ENCODE peak calls at places on chromosomes 7 and 10, in four cellular contexts. X, F, R and P are unnamed samples.

GRCh38 chr10:8543361-8544056 is 489.0 kb downstream of the GATA3 start:
- DNase-seq in F (no peak), R (peak), X (no peak), P (no peak)

GRCh38 chr10:91024541-91024940 is 103.7 kb upstream of the ANKRD1 start:
- DNase-seq in R (no peak), F (no peak), X (no peak), P (no peak)

GRCh38 chr7:92880212-92881090 is 44.1 kb upstream of the CDK6 start:
- DNase-seq in X (peak), F (peak), R (peak), P (no peak)

GRCh38 chr7:18958627-18959026 is 158.8 kb downstream of the TWIST1 start:
- DNase-seq in R (no peak), X (no peak), F (no peak), P (no peak)

GRCh38 chr7:137670521-137671064 is 176.2 kb downstream of the DGKI start:
- DNase-seq in R (no peak), F (no peak), X (no peak), P (no peak)

GRCh38 chr10:124063736-124064135 is 29.7 kb downstream of the CHST15 start:
- DNase-seq in F (no peak), R (no peak), X (peak), P (no peak)

GRCh38 chr10:43653746-43654145 is 5.1 kb upstream of the ZNF32 start:
- DNase-seq in F (no peak), R (no peak), X (no peak), P (no peak)

GRCh38 chr7:117871778-117872538 is 1.3 kb downstream of the CTTNBP2 start:
- DNase-seq in R (peak), X (no peak), F (peak), P (no peak)

GRCh38 chr10:50552771-50553535 is 70.8 kb downstream of the SGMS1 start:
- DNase-seq in X (peak), R (peak), F (no peak), P (no peak)

GRCh38 chr10:97540669-97541500 is 31.7 kb upstream of the ANKRD2 start:
- DNase-seq in F (no peak), X (no peak), R (no peak), P (no peak)

GRCh38 chr10:97546441-97547340 is 25.9 kb upstream of the ANKRD2 start:
- DNase-seq in X (no peak), F (no peak), R (no peak), P (no peak)

GRCh38 chr10:97542169-97543024 is 30.2 kb upstream of the ANKRD2 start:
- DNase-seq in X (no peak), F (no peak), R (peak), P (no peak)

GRCh38 chr10:97539523-97540200 is 32.9 kb upstream of the ANKRD2 start:
- DNase-seq in X (no peak), F (no peak), R (no peak), P (no peak)

GRCh38 chr10:97543025-97543546 is 29.5 kb upstream of the ANKRD2 start:
- DNase-seq in F (no peak), R (peak), X (no peak), P (peak)
- H3K4me3 ChIP-seq in F (no peak), R (no peak), X (no peak), P (no peak)

GRCh38 chr7:151665363-151665762 is 145.7 kb upstream of the RHEB start:
- DNase-seq in F (peak), R (no peak), X (no peak), P (no peak)
- H3K27ac ChIP-seq in F (peak), R (no peak), X (no peak), P (no peak)

GRCh38 chr7:141074997-141075396 is 1.1 kb downstream of the TMEM178B start:
- DNase-seq in F (no peak), X (no peak), R (no peak), P (no peak)
- H3K4me3 ChIP-seq in F (no peak), X (no peak), R (no peak), P (no peak)

GRCh38 chr10:77179015-77179695 is 458.5 kb downstream of the KCNMA1 start:
- DNase-seq in X (no peak), F (no peak), R (no peak), P (no peak)
- H3K27ac ChIP-seq in X (no peak), F (no peak), R (no peak), P (no peak)

GRCh38 chr7:115965241-115965640 is 65.3 kb downstream of the TFEC start:
- DNase-seq in F (no peak), R (no peak), X (no peak), P (no peak)
- H3K4me3 ChIP-seq in F (no peak), R (no peak), X (no peak), P (no peak)

DNA sequence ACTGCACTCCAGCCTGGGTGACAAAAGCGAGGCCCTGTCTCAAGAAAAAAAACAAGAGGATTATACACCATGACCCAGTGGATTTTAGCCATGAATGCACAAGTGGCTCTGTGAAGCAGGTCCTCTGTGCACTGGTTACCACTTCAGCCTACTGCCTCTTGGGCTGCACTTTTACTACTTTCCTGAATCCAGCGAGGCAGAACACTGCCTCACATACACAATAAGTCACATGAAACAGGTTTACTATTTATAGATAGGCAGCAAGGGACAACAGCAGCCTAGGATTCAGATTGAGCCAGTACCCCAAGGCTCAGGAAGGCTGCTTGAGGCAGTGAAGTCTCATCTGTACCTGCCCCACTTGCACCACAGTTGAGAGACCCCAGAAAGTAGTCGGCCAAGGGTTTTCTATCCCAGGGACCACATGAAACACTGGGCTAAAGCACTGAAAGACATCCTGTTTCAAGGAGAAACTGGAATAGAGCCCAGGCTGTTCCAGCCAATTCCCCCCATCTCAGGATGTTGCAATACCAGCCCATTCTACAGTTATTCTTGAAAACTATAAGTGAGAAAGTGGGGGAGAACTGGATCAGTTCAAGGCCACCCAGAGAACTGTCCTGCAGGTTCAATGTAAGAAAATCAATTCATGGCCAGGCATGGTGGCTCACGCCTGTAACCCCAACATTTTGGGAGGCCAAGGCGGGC is 10.3 kb upstream of the OGDH start:
- DNase-seq in F (peak), R (no peak), X (no peak), P (no peak)
- H3K27ac ChIP-seq in F (peak), R (no peak), X (no peak), P (no peak)